ENCODE peak calls at places on chromosomes 2 and 18, in six cellular contexts. D is cardiac septum; O is HT1080; E is stimulated activated CD8-positive, alpha-beta memory T cell treated with anti-CD3 and anti-CD28 coated beads, Interleukin-4, amount 100 ng/mL, for 48 hours; L is stimulated activated CD4-positive, alpha-beta T cell treated with anti-CD3 and anti-CD28 coated beads, Interleukin-2, amount 100 ng/mL, for 24 hours; Y is activated CD8-positive, alpha-beta memory T cell treated with anti-CD3 and anti-CD28 coated beads, Interleukin-2, amount 50 U/mL, for 48 hours. I is an unnamed sample.

GRCh38 chr2:84879595-84880394 is 1.1 kb downstream of the TRABD2A start:
- DNase-seq in Y (peak; percentile 67), E (peak; percentile 53), O (no peak), D (no peak), L (peak; percentile 37), I (no peak)

GRCh38 chr2:187580462-187581124 is 26.4 kb upstream of the TFPI start:
- DNase-seq in Y (no peak), E (no peak), D (no peak), L (no peak), O (peak; percentile 63), I (no peak)

GRCh38 chr2:44716131-44716530 is 225.4 kb upstream of the SIX3 start:
- DNase-seq in Y (no peak), O (no peak), D (no peak), L (no peak), E (no peak), I (no peak)

GRCh38 chr2:9799011-9799596 is 44.2 kb upstream of the TAF1B start:
- DNase-seq in E (no peak), Y (no peak), O (no peak), L (no peak), D (no peak), I (no peak)

GRCh38 chr2:164722604-164723338 is 101.5 kb upstream of the GRB14 start:
- DNase-seq in E (no peak), D (no peak), O (peak; percentile 61), Y (no peak), L (no peak), I (no peak)

GRCh38 chr2:1697601-1698000 is 46.7 kb downstream of the PXDN start:
- DNase-seq in L (no peak), D (no peak), E (no peak), Y (no peak), O (no peak), I (no peak)

GRCh38 chr2:217996345-217996744 is 6.5 kb downstream of the TNS1 start:
- DNase-seq in O (peak; percentile 78), D (no peak), Y (no peak), E (no peak), L (no peak), I (no peak)

GRCh38 chr2:113058411-113058994 is 495 bp upstream of the IL36RN start:
- DNase-seq in Y (no peak), E (no peak), L (no peak), D (no peak), O (no peak), I (no peak)

GRCh38 chr18:46677609-46678470 is 20.8 kb upstream of the LOXHD1 start:
- DNase-seq in D (no peak), O (peak; percentile 18), L (no peak), Y (no peak), E (no peak), I (no peak)

GRCh38 chr18:13381907-13382682 is 163.5 kb downstream of the LDLRAD4 start:
- DNase-seq in O (no peak), D (peak; percentile 77), Y (peak; percentile 64), L (no peak), E (peak; percentile 45), I (peak; percentile 44)

GRCh38 chr18:67104700-67105284 is 411.7 kb downstream of the DSEL start:
- DNase-seq in E (peak; percentile 62), D (no peak), O (peak; percentile 60), Y (peak; percentile 56), L (peak; percentile 42), I (no peak)

GRCh38 chr2:85259101-85259590 is 68.6 kb downstream of the TGOLN2 start:
- DNase-seq in L (no peak), O (no peak), D (no peak), Y (no peak), E (no peak), I (no peak)

GRCh38 chr2:134988994-134989605 is 58.1 kb downstream of the MAP3K19 start:
- DNase-seq in O (no peak), E (no peak), L (no peak), Y (no peak), D (no peak), I (no peak)

GRCh38 chr2:97763176-97763845 is 49.9 kb downstream of the ZAP70 start:
- DNase-seq in L (no peak), D (no peak), E (no peak), O (peak; percentile 34), Y (no peak), I (no peak)

GRCh38 chr2:86807462-86808275 is 17.0 kb upstream of the CD8A start:
- DNase-seq in L (no peak), D (no peak), E (peak; percentile 87), Y (peak; percentile 89), O (peak; percentile 18), I (no peak)

GRCh38 chr2:71510196-71510807 is 56.9 kb downstream of the DYSF start:
- DNase-seq in D (no peak), E (peak; percentile 84), Y (peak; percentile 84), L (peak; percentile 81), O (peak; percentile 47), I (peak; percentile 61)

GRCh38 chr18:9951022-9951859 is 37.4 kb downstream of the VAPA start:
- DNase-seq in D (no peak), L (no peak), Y (no peak), O (peak; percentile 48), E (no peak), I (no peak)

GRCh38 chr2:67645280-67646255 is 248.4 kb downstream of the ETAA1 start:
- DNase-seq in Y (no peak), L (no peak), O (no peak), D (no peak), E (no peak), I (no peak)

GRCh38 chr2:168573128-168573903 is 117.2 kb downstream of the CERS6 start:
- DNase-seq in Y (no peak), L (no peak), D (no peak), E (no peak), O (no peak), I (no peak)

GRCh38 chr18:21820035-21820810 is 79.6 kb downstream of the MIB1 start:
- DNase-seq in E (no peak), L (no peak), Y (no peak), O (no peak), D (no peak), I (no peak)

GRCh38 chr2:86510436-86510933 is 52.8 kb downstream of the CHMP3 start:
- DNase-seq in D (no peak), Y (no peak), L (no peak), E (no peak), O (no peak), I (no peak)

GRCh38 chr2:148124271-148124670 is 103.4 kb downstream of the MBD5 start:
- DNase-seq in L (no peak), Y (no peak), E (no peak), D (no peak), O (no peak), I (no peak)

GRCh38 chr2:236302555-236302954 is 38.3 kb upstream of the ASB18 start:
- DNase-seq in E (no peak), D (no peak), L (no peak), O (no peak), Y (no peak), I (no peak)

GRCh38 chr2:239292956-239293355 is 107.9 kb downstream of the HDAC4 start:
- DNase-seq in L (no peak), O (no peak), Y (no peak), D (peak; percentile 38), E (no peak), I (no peak)

GRCh38 chr2:240300840-240301239 is 134.6 kb upstream of the GPC1 start:
- DNase-seq in E (no peak), L (no peak), Y (peak; percentile 22), O (no peak), D (peak; percentile 47), I (no peak)

GRCh38 chr2:121254748-121255147 is 30.3 kb downstream of the TFCP2L1 start:
- DNase-seq in L (no peak), D (peak; percentile 62), O (no peak), E (no peak), Y (no peak), I (no peak)

GRCh38 chr2:30252723-30253688 is 21.7 kb downstream of the LBH start:
- DNase-seq in Y (no peak), L (peak; percentile 76), D (peak; percentile 77), E (peak; percentile 79), O (peak; percentile 76), I (no peak)

GRCh38 chr2:41892486-41892885 is 155.3 kb upstream of the PKDCC start:
- DNase-seq in E (no peak), D (no peak), O (no peak), L (no peak), Y (no peak), I (no peak)

GRCh38 chr2:159267926-159268325 is 18.6 kb downstream of the WDSUB1 start:
- DNase-seq in E (no peak), L (no peak), Y (no peak), D (no peak), O (no peak), I (no peak)

GRCh38 chr2:238279324-238279682 is 9.1 kb downstream of the PER2 start:
- DNase-seq in Y (no peak), E (no peak), O (no peak), L (no peak), D (no peak), I (no peak)

I was measured in T-helper 17 cell.